ENCODE peak calls at places on chromosomes 11 and 22, in four cellular contexts. One of them, this sample, is unnamed. For H3K79me2, the result is how much of the 10 kb centered on the place peaks cover.

GRCh38 chr22:35634981-35635540 is 13.2 kb upstream of the APOL6 start:
- DNase-seq in HepG2: no peak
- DNase-seq in fibroblast of lung: peak
- DNase-seq in neural progenitor cell: no peak
- DNase-seq in this sample: peak

GRCh38 chr22:37546436-37547248 is 13.6 kb upstream of the CDC42EP1 start:
- DNase-seq in HepG2: peak
- DNase-seq in fibroblast of lung: peak
- DNase-seq in neural progenitor cell: peak
- DNase-seq in this sample: no peak

GRCh38 chr22:26737262-26737661 is 79.9 kb downstream of the MIAT start:
- DNase-seq in HepG2: no peak
- DNase-seq in fibroblast of lung: no peak
- DNase-seq in neural progenitor cell: no peak
- DNase-seq in this sample: no peak

GRCh38 chr11:126647735-126648134 is 292.2 kb downstream of the ST3GAL4 start:
- DNase-seq in HepG2: no peak
- DNase-seq in fibroblast of lung: peak
- DNase-seq in neural progenitor cell: peak
- DNase-seq in this sample: no peak

GRCh38 chr11:110091995-110092576 is 1.1 kb upstream of the ZC3H12C start:
- DNase-seq in HepG2: peak
- DNase-seq in fibroblast of lung: no peak
- DNase-seq in neural progenitor cell: peak
- DNase-seq in this sample: no peak

GRCh38 chr11:47166368-47166767 is 10.3 kb downstream of the ARFGAP2 start:
- DNase-seq in HepG2: no peak
- DNase-seq in fibroblast of lung: no peak
- DNase-seq in neural progenitor cell: no peak
- DNase-seq in this sample: no peak

GRCh38 chr11:86460461-86461404 is 86.0 kb downstream of the CCDC81 start:
- DNase-seq in HepG2: no peak
- DNase-seq in fibroblast of lung: peak
- DNase-seq in neural progenitor cell: peak
- DNase-seq in this sample: no peak

GRCh38 chr11:1511937-1512496 is 25.4 kb upstream of the MOB2 start:
- DNase-seq in HepG2: no peak
- DNase-seq in fibroblast of lung: no peak
- DNase-seq in neural progenitor cell: no peak
- DNase-seq in this sample: no peak

GRCh38 chr11:29075726-29076125 is 941.1 kb downstream of the KCNA4 start:
- DNase-seq in HepG2: no peak
- DNase-seq in fibroblast of lung: no peak
- DNase-seq in neural progenitor cell: no peak
- DNase-seq in this sample: no peak

GRCh38 chr22:37324340-37325023 is 42.2 kb downstream of the CYTH4 start:
- DNase-seq in HepG2: no peak
- DNase-seq in fibroblast of lung: no peak
- DNase-seq in neural progenitor cell: peak
- DNase-seq in this sample: no peak

GRCh38 chr11:119493712-119494111 is 70.7 kb upstream of the THY1 start:
- DNase-seq in HepG2: no peak
- DNase-seq in fibroblast of lung: peak
- DNase-seq in neural progenitor cell: peak
- DNase-seq in this sample: peak

GRCh38 chr11:76185931-76186401 is 20.3 kb downstream of the WNT11 start:
- DNase-seq in HepG2: no peak
- DNase-seq in fibroblast of lung: no peak
- DNase-seq in neural progenitor cell: no peak
- DNase-seq in this sample: no peak

GRCh38 chr11:16280256-16280682 is 76.1 kb downstream of the SOX6 start:
- DNase-seq in HepG2: no peak
- DNase-seq in fibroblast of lung: peak
- DNase-seq in neural progenitor cell: no peak
- DNase-seq in this sample: no peak

GRCh38 chr11:25733777-25734176 is 598.2 kb upstream of the ANO3 start:
- DNase-seq in HepG2: no peak
- DNase-seq in fibroblast of lung: no peak
- DNase-seq in neural progenitor cell: no peak
- DNase-seq in this sample: no peak

GRCh38 chr11:96143016-96143670 is 199.9 kb downstream of the MAML2 start:
- DNase-seq in HepG2: no peak
- DNase-seq in fibroblast of lung: peak
- DNase-seq in neural progenitor cell: peak
- DNase-seq in this sample: no peak

GRCh38 chr11:19281041-19281440 is 40.3 kb upstream of the E2F8 start:
- DNase-seq in HepG2: no peak
- DNase-seq in fibroblast of lung: no peak
- DNase-seq in neural progenitor cell: no peak
- DNase-seq in this sample: peak

GRCh38 chr22:30947821-30948454 is 20.6 kb downstream of the MORC2 start:
- DNase-seq in HepG2: peak
- DNase-seq in fibroblast of lung: peak
- DNase-seq in neural progenitor cell: peak
- DNase-seq in this sample: peak

GRCh38 chr11:125413226-125413625 is 82.8 kb downstream of the FEZ1 start:
- DNase-seq in HepG2: no peak
- DNase-seq in fibroblast of lung: no peak
- DNase-seq in neural progenitor cell: no peak
- DNase-seq in this sample: no peak

GRCh38 chr11:59875856-59876519 is 2.6 kb upstream of the OOSP3 start:
- DNase-seq in HepG2: peak
- DNase-seq in fibroblast of lung: no peak
- DNase-seq in neural progenitor cell: no peak
- DNase-seq in this sample: no peak

GRCh38 chr22:43824724-43825485 is 12.8 kb upstream of the EFCAB6 start:
- DNase-seq in HepG2: no peak
- DNase-seq in fibroblast of lung: no peak
- DNase-seq in neural progenitor cell: no peak
- DNase-seq in this sample: no peak

GRCh38 chr11:131041331-131042040 is 125.2 kb upstream of the SNX19 start:
- DNase-seq in HepG2: no peak
- DNase-seq in fibroblast of lung: no peak
- DNase-seq in neural progenitor cell: no peak
- DNase-seq in this sample: no peak

GRCh38 chr11:30926130-30926529 is 340.0 kb upstream of the MPPED2 start:
- DNase-seq in HepG2: no peak
- DNase-seq in fibroblast of lung: no peak
- DNase-seq in neural progenitor cell: no peak
- DNase-seq in this sample: no peak

GRCh38 chr11:70399681-70400112 is 1.4 kb downstream of the CTTN start:
- DNase-seq in HepG2: peak
- DNase-seq in fibroblast of lung: peak
- DNase-seq in neural progenitor cell: peak
- DNase-seq in this sample: no peak

GRCh38 chr22:37311761-37312312 is 29.5 kb downstream of the CYTH4 start:
- DNase-seq in HepG2: no peak
- DNase-seq in fibroblast of lung: no peak
- DNase-seq in neural progenitor cell: no peak
- DNase-seq in this sample: no peak

DNA sequence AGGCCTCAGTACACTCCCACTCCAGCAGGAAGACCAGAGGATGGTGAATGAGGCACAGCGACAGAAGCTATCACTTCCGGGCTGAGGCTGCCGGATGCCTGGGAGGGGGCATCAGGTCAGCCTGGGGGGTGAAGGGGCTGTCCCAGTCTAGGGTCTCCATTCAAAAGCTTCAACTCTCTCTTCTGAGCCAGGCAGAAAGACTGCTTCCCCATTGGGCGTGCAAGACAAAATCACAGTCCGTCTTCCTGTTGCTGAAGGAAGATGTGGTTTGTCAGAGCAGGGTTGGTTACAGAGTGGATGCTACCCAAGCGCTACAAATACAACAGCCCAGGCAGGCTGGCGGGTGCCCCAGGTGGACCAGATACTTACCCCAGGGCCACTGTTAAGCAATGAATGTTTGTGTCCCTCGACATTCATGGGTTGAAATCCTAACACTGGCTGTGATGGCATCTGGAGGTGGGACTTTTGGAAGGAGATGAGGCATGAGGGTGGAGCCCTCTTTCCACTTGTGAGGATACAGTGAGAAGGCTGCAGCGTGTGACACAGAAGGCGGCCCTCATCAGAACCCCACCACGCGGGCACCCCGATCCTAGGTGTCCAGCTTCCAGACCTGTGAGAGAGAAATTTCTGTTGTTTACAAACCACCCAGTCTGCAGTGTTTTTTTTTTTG is 12.0 kb downstream of the UPK3A start:
- DNase-seq in HepG2: no peak
- DNase-seq in fibroblast of lung: no peak
- DNase-seq in neural progenitor cell: no peak
- DNase-seq in this sample: no peak
- H3K27ac ChIP-seq in HepG2: no peak
- H3K27ac ChIP-seq in fibroblast of lung: no peak
- H3K27ac ChIP-seq in neural progenitor cell: no peak
- H3K27ac ChIP-seq in this sample: no peak

GRCh38 chr22:23579280-23579679 is 810 bp downstream of the IGLL1 start:
- DNase-seq in HepG2: no peak
- DNase-seq in fibroblast of lung: no peak
- DNase-seq in neural progenitor cell: no peak
- DNase-seq in this sample: peak

GRCh38 chr22:23576681-23577080 is 3.4 kb downstream of the IGLL1 start:
- DNase-seq in HepG2: no peak
- DNase-seq in fibroblast of lung: no peak
- DNase-seq in neural progenitor cell: no peak
- DNase-seq in this sample: peak

GRCh38 chr22:23579870-23580585 is at the start of gene IGLL1:
- DNase-seq in HepG2: no peak
- DNase-seq in fibroblast of lung: no peak
- DNase-seq in neural progenitor cell: no peak
- DNase-seq in this sample: peak

GRCh38 chr22:23580586-23581251 is 629 bp upstream of the IGLL1 start:
- DNase-seq in HepG2: no peak
- DNase-seq in fibroblast of lung: no peak
- DNase-seq in neural progenitor cell: no peak
- DNase-seq in this sample: no peak

GRCh38 chr22:23578306-23578705 is 1.8 kb downstream of the IGLL1 start:
- DNase-seq in HepG2: no peak
- DNase-seq in fibroblast of lung: no peak
- DNase-seq in neural progenitor cell: no peak
- DNase-seq in this sample: peak
- H3K4me3 ChIP-seq in HepG2: no peak
- H3K4me3 ChIP-seq in fibroblast of lung: no peak
- H3K4me3 ChIP-seq in neural progenitor cell: no peak
- H3K4me3 ChIP-seq in this sample: peak

DNA sequence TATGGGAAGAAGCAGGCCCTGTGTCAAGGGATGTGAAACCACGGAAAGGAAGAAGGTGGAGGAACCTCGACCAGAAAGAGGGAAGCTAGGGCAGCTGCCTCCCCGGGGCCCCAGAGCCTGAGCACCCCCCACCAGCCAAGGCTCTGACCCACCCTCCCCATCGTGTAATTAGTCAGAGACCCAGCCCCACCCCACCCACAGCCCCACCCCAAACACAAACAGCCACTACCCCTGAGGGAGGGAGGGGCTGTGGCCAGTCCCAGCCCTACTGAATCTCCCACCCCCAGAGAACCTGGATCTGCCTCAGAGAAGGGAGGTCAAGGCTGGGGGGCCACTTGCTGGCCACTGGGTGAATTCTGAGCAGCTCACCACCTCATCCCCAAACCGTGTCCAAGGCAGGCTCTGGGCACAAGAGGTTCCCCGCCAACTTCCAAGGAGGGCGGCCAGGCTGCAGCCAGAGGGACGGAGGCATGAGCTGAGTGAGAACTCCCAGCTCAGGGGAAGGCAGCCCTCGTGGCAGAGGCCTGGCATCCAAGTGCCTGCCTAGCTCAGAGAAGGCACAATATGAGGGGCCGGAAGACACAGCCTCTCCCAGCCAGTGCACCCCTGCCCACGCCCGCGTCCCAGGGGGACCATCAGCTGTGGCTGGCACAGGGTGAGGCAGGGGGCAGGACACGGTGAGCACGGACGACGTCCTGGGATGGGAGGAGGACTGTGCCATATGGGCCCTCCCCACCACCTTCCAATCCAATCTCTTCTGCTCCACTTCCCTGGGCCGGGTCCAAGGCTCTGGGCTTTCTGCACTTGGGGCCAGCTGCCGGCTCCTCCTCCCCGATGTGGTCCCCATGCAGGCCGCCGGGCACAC is 2.7 kb downstream of the PLXNB2 start:
- DNase-seq in HepG2: no peak
- DNase-seq in fibroblast of lung: peak
- DNase-seq in neural progenitor cell: no peak
- DNase-seq in this sample: no peak
- H3K79me2 ChIP-seq in HepG2: half or more
- H3K79me2 ChIP-seq in fibroblast of lung: half or more
- H3K79me2 ChIP-seq in neural progenitor cell: half or more
- H3K79me2 ChIP-seq in this sample: under half

DNA sequence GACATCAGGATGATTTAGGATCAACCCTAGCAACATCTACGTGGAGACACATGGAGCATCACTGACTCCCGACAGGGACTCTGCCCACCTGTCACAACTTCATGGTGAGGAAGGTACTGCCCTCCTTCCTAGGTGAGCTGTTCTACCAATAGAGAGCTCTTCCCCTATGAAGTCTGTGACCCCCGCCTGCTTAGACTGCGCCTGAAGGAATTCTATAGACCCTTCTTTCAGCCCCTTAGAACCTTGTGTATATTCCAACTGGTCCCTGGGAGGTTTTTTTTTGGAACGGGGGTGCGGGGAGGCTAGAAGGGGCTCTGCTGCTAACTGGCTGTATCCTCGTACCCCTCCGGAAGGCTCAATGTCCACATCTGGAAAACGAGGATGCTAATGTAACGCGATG is 566 bp downstream of the INTS4 start:
- DNase-seq in HepG2: no peak
- DNase-seq in fibroblast of lung: no peak
- DNase-seq in neural progenitor cell: peak
- DNase-seq in this sample: peak
- H3K27ac ChIP-seq in HepG2: peak
- H3K27ac ChIP-seq in fibroblast of lung: peak
- H3K27ac ChIP-seq in neural progenitor cell: no peak
- H3K27ac ChIP-seq in this sample: peak

GRCh38 chr22:19060356-19061009 is 61.7 kb downstream of the DGCR2 start:
- DNase-seq in HepG2: no peak
- DNase-seq in fibroblast of lung: peak
- DNase-seq in neural progenitor cell: no peak
- DNase-seq in this sample: no peak

GRCh38 chr22:19057999-19058491 is 64.2 kb downstream of the DGCR2 start:
- DNase-seq in HepG2: no peak
- DNase-seq in fibroblast of lung: no peak
- DNase-seq in neural progenitor cell: no peak
- DNase-seq in this sample: no peak

GRCh38 chr22:19059481-19060278 is 62.5 kb downstream of the DGCR2 start:
- DNase-seq in HepG2: no peak
- DNase-seq in fibroblast of lung: no peak
- DNase-seq in neural progenitor cell: no peak
- DNase-seq in this sample: no peak

GRCh38 chr22:19057539-19057938 is 64.7 kb downstream of the DGCR2 start:
- DNase-seq in HepG2: no peak
- DNase-seq in fibroblast of lung: no peak
- DNase-seq in neural progenitor cell: no peak
- DNase-seq in this sample: no peak

GRCh38 chr22:19058713-19059451 is 63.3 kb downstream of the DGCR2 start:
- DNase-seq in HepG2: no peak
- DNase-seq in fibroblast of lung: no peak
- DNase-seq in neural progenitor cell: no peak
- DNase-seq in this sample: peak
- H3K4me3 ChIP-seq in HepG2: no peak
- H3K4me3 ChIP-seq in fibroblast of lung: no peak
- H3K4me3 ChIP-seq in neural progenitor cell: no peak
- H3K4me3 ChIP-seq in this sample: no peak

GRCh38 chr22:48035897-48036296 is 1273.4 kb downstream of the TBC1D22A start:
- DNase-seq in HepG2: no peak
- DNase-seq in fibroblast of lung: no peak
- DNase-seq in neural progenitor cell: no peak
- DNase-seq in this sample: no peak
- H3K79me2 ChIP-seq in HepG2: under half
- H3K79me2 ChIP-seq in fibroblast of lung: under half
- H3K79me2 ChIP-seq in neural progenitor cell: under half
- H3K79me2 ChIP-seq in this sample: under half